ENCODE peak calls at places on chromosome 19, in eight cellular contexts. Y is GDM1, K is stromal cell of bone marrow, Q is endothelial cell, M is type B pancreatic cell, N is kidney tubule cell, V is kidney epithelial cell, W is NCI-H2081. A is an unnamed sample.

GRCh38 chr19:45368737-45369340 is 1.5 kb downstream of the ERCC2 start:
- DNase-seq in M (no peak), W (no peak), Q (no peak), V (no peak), K (no peak), N (no peak), Y (no peak), A (no peak)

GRCh38 chr19:30785728-30786127 is 413.5 kb downstream of the ZNF536 start:
- DNase-seq in V (no peak), Y (no peak), N (no peak), W (no peak), Q (no peak), M (no peak), K (no peak), A (no peak)

GRCh38 chr19:16285769-16286564 is 38.7 kb upstream of the KLF2 start:
- DNase-seq in K (no peak), N (no peak), Q (no peak), W (peak; percentile 64), Y (no peak), V (no peak), M (no peak), A (no peak)

GRCh38 chr19:11737964-11738745 is 591 bp downstream of the ZNF823 start:
- DNase-seq in W (no peak), M (peak; percentile 68), Y (no peak), N (peak; percentile 91), Q (peak; percentile 49), K (peak; percentile 13), V (no peak), A (peak; percentile 2)

GRCh38 chr19:38290631-38291147 is 13.4 kb upstream of the C19orf33 start:
- DNase-seq in Y (no peak), M (no peak), V (peak; percentile 90), K (no peak), Q (no peak), N (peak; percentile 96), W (no peak), A (no peak)

GRCh38 chr19:6765738-6766356 is 1.4 kb downstream of the SH2D3A start:
- DNase-seq in K (no peak), Y (no peak), V (peak; percentile 51), M (no peak), N (peak; percentile 96), W (peak; percentile 40), Q (no peak), A (no peak)

GRCh38 chr19:55536951-55537740 is at the start of gene SBK2:
- DNase-seq in N (no peak), Y (no peak), M (no peak), V (no peak), K (no peak), W (no peak), Q (peak; percentile 55), A (peak; percentile 24)

GRCh38 chr19:38701455-38702063 is 42.7 kb downstream of the CAPN12 start:
- DNase-seq in K (no peak), V (no peak), M (no peak), Y (no peak), W (no peak), Q (no peak), N (no peak), A (no peak)